ENCODE peak calls at places on chromosome X, in nine cellular contexts. One of them, this sample, is unnamed.

GRCh38 chrX:48569958-48570357 is 4.3 kb upstream of the RBM3 start:
- DNase-seq in ecto neural progenitor cell: no peak
- DNase-seq in hypothalamus: no peak
- DNase-seq in GM10248: no peak
- DNase-seq in CD8-positive, alpha-beta T cell: no peak
- DNase-seq in brain microvascular endothelial cell: peak; percentile 31
- DNase-seq in non-pigmented ciliary epithelial cell: no peak
- DNase-seq in RPMI7951: peak; percentile 57
- DNase-seq in stromal cell of bone marrow: peak; percentile 26
- DNase-seq in this sample: no peak

GRCh38 chrX:32281853-32282252 is 929.5 kb downstream of the DMD start:
- DNase-seq in ecto neural progenitor cell: no peak
- DNase-seq in hypothalamus: no peak
- DNase-seq in GM10248: no peak
- DNase-seq in CD8-positive, alpha-beta T cell: no peak
- DNase-seq in brain microvascular endothelial cell: no peak
- DNase-seq in non-pigmented ciliary epithelial cell: no peak
- DNase-seq in RPMI7951: no peak
- DNase-seq in stromal cell of bone marrow: no peak
- DNase-seq in this sample: no peak

GRCh38 chrX:132948648-132949260 is 9.7 kb downstream of the HS6ST2 start:
- DNase-seq in ecto neural progenitor cell: no peak
- DNase-seq in hypothalamus: no peak
- DNase-seq in GM10248: no peak
- DNase-seq in CD8-positive, alpha-beta T cell: no peak
- DNase-seq in brain microvascular endothelial cell: no peak
- DNase-seq in non-pigmented ciliary epithelial cell: no peak
- DNase-seq in RPMI7951: no peak
- DNase-seq in stromal cell of bone marrow: no peak
- DNase-seq in this sample: no peak

GRCh38 chrX:4674028-4674782 is 960.8 kb upstream of the PRKX start:
- DNase-seq in ecto neural progenitor cell: no peak
- DNase-seq in hypothalamus: no peak
- DNase-seq in GM10248: no peak
- DNase-seq in CD8-positive, alpha-beta T cell: no peak
- DNase-seq in brain microvascular endothelial cell: no peak
- DNase-seq in non-pigmented ciliary epithelial cell: no peak
- DNase-seq in RPMI7951: no peak
- DNase-seq in stromal cell of bone marrow: no peak
- DNase-seq in this sample: no peak

GRCh38 chrX:9293051-9293496 is 171.8 kb upstream of the TBL1X start:
- DNase-seq in ecto neural progenitor cell: peak; percentile 49
- DNase-seq in hypothalamus: no peak
- DNase-seq in GM10248: no peak
- DNase-seq in CD8-positive, alpha-beta T cell: no peak
- DNase-seq in brain microvascular endothelial cell: no peak
- DNase-seq in non-pigmented ciliary epithelial cell: no peak
- DNase-seq in RPMI7951: no peak
- DNase-seq in stromal cell of bone marrow: no peak
- DNase-seq in this sample: no peak

GRCh38 chrX:100895365-100896075 is 21.4 kb upstream of the NOX1 start:
- DNase-seq in ecto neural progenitor cell: peak; percentile 44
- DNase-seq in hypothalamus: no peak
- DNase-seq in GM10248: peak; percentile 17
- DNase-seq in CD8-positive, alpha-beta T cell: peak; percentile 10
- DNase-seq in brain microvascular endothelial cell: peak; percentile 15
- DNase-seq in non-pigmented ciliary epithelial cell: no peak
- DNase-seq in RPMI7951: peak; percentile 31
- DNase-seq in stromal cell of bone marrow: peak; percentile 11
- DNase-seq in this sample: peak; percentile 6

GRCh38 chrX:132488092-132488749 is 617 bp downstream of the MBNL3 start:
- DNase-seq in ecto neural progenitor cell: no peak
- DNase-seq in hypothalamus: no peak
- DNase-seq in GM10248: no peak
- DNase-seq in CD8-positive, alpha-beta T cell: peak; percentile 17
- DNase-seq in brain microvascular endothelial cell: no peak
- DNase-seq in non-pigmented ciliary epithelial cell: no peak
- DNase-seq in RPMI7951: peak; percentile 39
- DNase-seq in stromal cell of bone marrow: no peak
- DNase-seq in this sample: no peak

GRCh38 chrX:153398275-153398960 is 2.7 kb downstream of the PNMA6E start:
- DNase-seq in ecto neural progenitor cell: no peak
- DNase-seq in hypothalamus: no peak
- DNase-seq in GM10248: no peak
- DNase-seq in CD8-positive, alpha-beta T cell: no peak
- DNase-seq in brain microvascular endothelial cell: no peak
- DNase-seq in non-pigmented ciliary epithelial cell: no peak
- DNase-seq in RPMI7951: no peak
- DNase-seq in stromal cell of bone marrow: no peak
- DNase-seq in this sample: no peak

GRCh38 chrX:71632923-71633657 is 14.8 kb upstream of the CXCR3 start:
- DNase-seq in ecto neural progenitor cell: no peak
- DNase-seq in hypothalamus: no peak
- DNase-seq in GM10248: peak; percentile 26
- DNase-seq in CD8-positive, alpha-beta T cell: no peak
- DNase-seq in brain microvascular endothelial cell: no peak
- DNase-seq in non-pigmented ciliary epithelial cell: no peak
- DNase-seq in RPMI7951: no peak
- DNase-seq in stromal cell of bone marrow: no peak
- DNase-seq in this sample: no peak

GRCh38 chrX:3384330-3384729 is 37.9 kb upstream of the MXRA5 start:
- DNase-seq in ecto neural progenitor cell: no peak
- DNase-seq in hypothalamus: no peak
- DNase-seq in GM10248: no peak
- DNase-seq in CD8-positive, alpha-beta T cell: no peak
- DNase-seq in brain microvascular endothelial cell: peak; percentile 1
- DNase-seq in non-pigmented ciliary epithelial cell: peak; percentile 28
- DNase-seq in RPMI7951: peak; percentile 79
- DNase-seq in stromal cell of bone marrow: no peak
- DNase-seq in this sample: peak; percentile 44

This sample was measured in astrocyte of the cerebellum.